ENCODE peak calls at places on chromosomes 16 and 17, in four cellular contexts. I, E, K and F are unnamed samples.

GRCh38 chr17:58968662-58969061 is 138.0 kb downstream of the TRIM37 start:
- DNase-seq in E (no peak), I (no peak), K (no peak), F (no peak)

GRCh38 chr17:75552847-75553552 is 27.5 kb downstream of the LLGL2 start:
- DNase-seq in K (no peak), I (no peak), E (no peak), F (no peak)

GRCh38 chr17:44223574-44224046 is 4.1 kb upstream of the UBTF start:
- DNase-seq in K (no peak), I (no peak), E (no peak), F (no peak)

GRCh38 chr16:81616321-81617020 is 162.6 kb upstream of the PLCG2 start:
- DNase-seq in E (no peak), K (peak; percentile 81), I (peak; percentile 91), F (peak; percentile 85)

GRCh38 chr16:17339764-17340541 is 130.8 kb downstream of the XYLT1 start:
- DNase-seq in K (no peak), I (no peak), E (no peak), F (peak; percentile 81)

GRCh38 chr16:81071816-81072215 is 5.2 kb downstream of the C16orf46 start:
- DNase-seq in I (no peak), K (no peak), E (peak; percentile 17), F (no peak)

GRCh38 chr16:65779196-65779595 is 587.3 kb upstream of the CDH5 start:
- DNase-seq in E (no peak), K (no peak), I (no peak), F (no peak)

GRCh38 chr16:54280751-54281150 is 5.8 kb downstream of the IRX3 start:
- DNase-seq in I (no peak), E (no peak), K (no peak), F (no peak)

GRCh38 chr16:7268182-7268581 is 64.5 kb upstream of the RBFOX1 start:
- DNase-seq in K (no peak), E (no peak), I (no peak), F (no peak)

GRCh38 chr16:8581923-8582580 is 8.3 kb downstream of the TMEM114 start:
- DNase-seq in I (no peak), E (no peak), K (no peak), F (peak; percentile 82)

GRCh38 chr17:61862105-61862574 is 1.2 kb downstream of the BRIP1 start:
- DNase-seq in I (no peak), K (no peak), E (no peak), F (no peak)

GRCh38 chr17:44651228-44651627 is 5.0 kb upstream of the MEIOC start:
- DNase-seq in E (no peak), I (no peak), K (no peak), F (no peak)

GRCh38 chr16:88815901-88816589 is 4.3 kb upstream of the APRT start:
- DNase-seq in K (no peak), E (no peak), I (peak; percentile 84), F (no peak)

GRCh38 chr17:41530062-41531048 is 2.2 kb upstream of the KRT19 start:
- DNase-seq in I (no peak), E (no peak), K (no peak), F (peak; percentile 71)

GRCh38 chr17:49931416-49931815 is 37.6 kb upstream of the DLX4 start:
- DNase-seq in I (no peak), K (no peak), E (no peak), F (no peak)

GRCh38 chr17:78735832-78736525 is 46.1 kb downstream of the CYTH1 start:
- DNase-seq in E (no peak), K (no peak), I (no peak), F (no peak)

GRCh38 chr16:26531290-26531730 is 535.4 kb upstream of the C16orf82 start:
- DNase-seq in E (no peak), I (no peak), K (no peak), F (no peak)

GRCh38 chr17:12301551-12301950 is 280.9 kb downstream of the MAP2K4 start:
- DNase-seq in E (no peak), I (no peak), K (no peak), F (no peak)

GRCh38 chr16:26830716-26831115 is 236.0 kb upstream of the C16orf82 start:
- DNase-seq in E (no peak), I (no peak), K (peak; percentile 27), F (no peak)

GRCh38 chr16:8551388-8552332 is 38.7 kb downstream of the TMEM114 start:
- DNase-seq in I (no peak), E (no peak), K (no peak), F (no peak)

GRCh38 chr17:69945698-69946185 is 129.3 kb upstream of the KCNJ16 start:
- DNase-seq in K (no peak), E (no peak), I (no peak), F (no peak)

GRCh38 chr17:19398301-19399181 is 11.6 kb upstream of the MFAP4 start:
- DNase-seq in I (no peak), E (no peak), K (peak; percentile 75), F (peak; percentile 81)

GRCh38 chr17:10624966-10625365 is 32.1 kb downstream of the MYH3 start:
- DNase-seq in I (no peak), E (no peak), K (no peak), F (no peak)

GRCh38 chr17:17813055-17813724 is 23.6 kb downstream of the SREBF1 start:
- DNase-seq in I (no peak), K (no peak), E (no peak), F (no peak)

GRCh38 chr16:86519649-86520316 is 9.5 kb downstream of the FOXF1 start:
- DNase-seq in I (no peak), E (no peak), K (peak; percentile 48), F (no peak)

GRCh38 chr17:72477529-72477928 is 356.7 kb downstream of the SOX9 start:
- DNase-seq in K (no peak), I (no peak), E (no peak), F (no peak)

GRCh38 chr17:75371981-75372380 is 33.5 kb downstream of the GRB2 start:
- DNase-seq in K (no peak), I (no peak), E (no peak), F (no peak)

GRCh38 chr17:13593757-13594156 is 8.0 kb downstream of the HS3ST3A1 start:
- DNase-seq in K (no peak), I (no peak), E (no peak), F (no peak)

GRCh38 chr17:6797718-6798351 is 21.8 kb downstream of the FBXO39 start:
- DNase-seq in K (no peak), E (no peak), I (no peak), F (no peak)

GRCh38 chr17:3808701-3809100 is 7.7 kb upstream of the ITGAE start:
- DNase-seq in K (no peak), I (no peak), E (peak; percentile 21), F (no peak)

GRCh38 chr17:60077672-60078519 is 825 bp downstream of the HEATR6 start:
- DNase-seq in K (no peak), I (no peak), E (no peak), F (no peak)

GRCh38 chr16:86088287-86088686 is 189.3 kb downstream of the IRF8 start:
- DNase-seq in E (no peak), K (no peak), I (no peak), F (peak; percentile 5)

GRCh38 chr16:24683847-24684493 is 45.5 kb upstream of the TNRC6A start:
- DNase-seq in E (no peak), I (no peak), K (no peak), F (no peak)

DNA sequence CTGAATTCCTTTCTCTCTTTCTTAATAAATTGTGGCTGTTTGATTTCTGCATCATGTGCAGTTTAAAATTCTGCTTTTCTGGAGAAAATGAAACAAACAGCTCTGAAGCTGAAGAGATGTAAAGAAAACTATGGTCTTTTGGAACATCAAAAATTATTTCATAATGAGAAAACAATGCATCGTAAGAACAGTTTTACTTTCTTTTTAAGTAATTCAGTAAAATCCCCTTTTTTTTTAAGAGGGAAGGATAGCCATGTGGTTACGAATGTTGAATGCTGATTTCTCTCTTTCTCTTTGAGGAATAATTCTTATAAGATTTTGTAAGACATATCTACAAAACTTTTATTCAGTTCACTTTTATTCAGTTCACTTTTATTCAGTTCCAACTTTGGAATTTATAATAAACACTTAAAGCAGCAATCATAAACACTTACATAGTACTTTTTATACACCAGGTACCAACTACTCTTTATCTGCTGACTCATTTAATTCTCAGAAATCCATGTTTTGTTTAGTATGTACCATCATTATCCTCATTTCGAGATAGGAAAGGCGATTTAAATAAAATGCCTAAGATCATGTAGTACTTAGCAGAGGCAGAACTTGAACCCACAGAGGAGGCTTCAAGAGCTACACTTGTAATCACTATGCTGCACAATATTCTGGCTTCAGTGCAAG is 26.6 kb downstream of the CNTNAP4 start:
- DNase-seq in I (no peak), E (no peak), K (no peak), F (no peak)
- H3K4me3 ChIP-seq in I (no peak overlapping the region), E (no peak overlapping the region), K (no peak overlapping the region), F (no peak overlapping the region)

GRCh38 chr16:3638916-3639644 is 15.4 kb upstream of the DNASE1 start:
- DNase-seq in K (no peak), I (no peak), E (no peak), F (no peak)
- H3K27ac ChIP-seq in K (no peak overlapping the region), I (no peak overlapping the region), E (no peak overlapping the region), F (no peak overlapping the region)

GRCh38 chr17:55282379-55282702 is 17.6 kb downstream of the HLF start:
- DNase-seq in K (no peak), E (no peak), I (no peak), F (no peak)
- H3K4me1 ChIP-seq in K (peaks cover 54% of the 10 kb centered on the region), E (peaks cover 9% of the 10 kb centered on the region), I (peaks cover 33% of the 10 kb centered on the region), F (peaks cover 10% of the 10 kb centered on the region)

DNA sequence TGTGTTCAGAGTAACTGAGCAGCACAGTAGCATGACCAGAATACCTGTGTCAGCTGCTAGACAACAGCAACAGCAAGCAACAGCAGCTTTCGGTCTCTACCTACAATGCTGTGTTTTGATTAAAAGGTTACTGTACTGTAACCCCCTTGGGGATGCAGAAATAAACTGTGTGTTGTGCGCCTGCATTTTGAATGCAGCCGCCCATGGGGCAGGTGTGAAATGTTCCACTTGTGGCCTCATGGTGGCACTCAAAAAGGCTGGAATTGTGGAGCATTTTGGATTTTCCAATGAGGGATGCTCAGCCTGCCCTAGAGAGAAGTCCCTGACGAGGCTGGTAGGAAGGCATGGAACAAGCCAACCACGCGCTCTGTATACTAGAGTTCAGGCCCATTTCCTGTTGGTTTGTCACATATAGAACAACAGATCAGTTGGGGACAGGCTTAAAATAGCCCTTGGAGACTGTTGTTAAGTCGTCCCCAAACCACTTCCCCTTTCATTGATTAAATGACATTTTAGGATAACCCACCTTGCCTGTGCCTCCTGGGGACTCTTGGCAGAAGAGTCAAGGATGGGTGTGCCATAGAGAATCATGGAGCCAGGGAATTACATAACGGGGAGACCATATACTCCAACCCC is 27.1 kb downstream of the SCPEP1 start:
- DNase-seq in K (no peak), E (no peak), I (no peak), F (no peak)
- H3K4me3 ChIP-seq in K (no peak overlapping the region), E (no peak overlapping the region), I (no peak overlapping the region), F (no peak overlapping the region)

GRCh38 chr17:74211929-74212261 is 1.5 kb upstream of the TTYH2 start:
- DNase-seq in K (no peak), E (no peak), I (no peak), F (no peak)
- H3K27ac ChIP-seq in K (no peak overlapping the region), E (peak overlapping the region; percentile 10), I (peak overlapping the region; percentile 81), F (no peak overlapping the region)

GRCh38 chr16:67240506-67240905 is 6.8 kb downstream of the FHOD1 start:
- DNase-seq in K (no peak), E (no peak), I (peak; percentile 80), F (peak; percentile 72)
- H3K4me1 ChIP-seq in K (peaks cover 54% of the 10 kb centered on the region), E (peaks cover 62% of the 10 kb centered on the region), I (peaks cover 60% of the 10 kb centered on the region), F (no peaks in the 10 kb centered on the region)

GRCh38 chr17:67974186-67974585 is 22.1 kb downstream of the C17orf58 start:
- DNase-seq in E (no peak), I (no peak), K (no peak), F (no peak)
- H3K4me3 ChIP-seq in E (no peak overlapping the region), I (no peak overlapping the region), K (no peak overlapping the region), F (no peak overlapping the region)